ENCODE peak calls at places on chromosomes 1 and 21, in five cellular contexts. Z is tibial artery, P is endothelial cell of umbilical vein, I is mesendoderm, S is left ventricle myocardium inferior. W is an unnamed sample. For H3K4me1, the result is how much of the 10 kb centered on the place peaks cover.

GRCh38 chr21:41973861-41974751 is 20.3 kb upstream of the C2CD2 start:
- DNase-seq in P (peak), I (peak), S (peak), Z (no peak), W (peak)

GRCh38 chr1:29488794-29489309 is 252.5 kb downstream of the PTPRU start:
- DNase-seq in P (no peak), Z (peak), I (no peak), S (no peak), W (no peak)

GRCh38 chr1:175604598-175604997 is 138.8 kb downstream of the TNR start:
- DNase-seq in I (no peak), P (no peak), S (no peak), Z (no peak), W (no peak)

GRCh38 chr1:77859248-77859647 is 29.2 kb upstream of the NEXN start:
- DNase-seq in Z (no peak), P (no peak), S (no peak), I (no peak), W (no peak)

GRCh38 chr21:15557925-15558324 is 171.9 kb upstream of the USP25 start:
- DNase-seq in Z (no peak), S (no peak), P (no peak), I (peak), W (no peak)

GRCh38 chr21:25350056-25350455 is 257.2 kb downstream of the MRPL39 start:
- DNase-seq in Z (no peak), P (peak), S (no peak), I (peak), W (no peak)

GRCh38 chr1:108609483-108610066 is 49.7 kb downstream of the EEIG2 start:
- DNase-seq in P (no peak), Z (no peak), S (no peak), I (no peak), W (peak)

GRCh38 chr1:228162286-228163003 is 3.2 kb upstream of the IBA57 start:
- DNase-seq in I (peak), S (peak), P (peak), Z (no peak), W (peak)

GRCh38 chr1:11783556-11783955 is 21.6 kb downstream of the C1orf167 start:
- DNase-seq in I (no peak), Z (no peak), S (no peak), P (no peak), W (no peak)

GRCh38 chr1:205973377-205974232 is 29.6 kb downstream of the RAB7B start:
- DNase-seq in I (no peak), Z (no peak), S (no peak), P (no peak), W (no peak)

GRCh38 chr1:28565040-28565439 is 12.2 kb downstream of the TRNAU1AP start:
- DNase-seq in S (no peak), P (no peak), I (no peak), Z (no peak), W (no peak)

GRCh38 chr1:222926566-222926965 is 111.7 kb downstream of the DISP1 start:
- DNase-seq in I (peak), Z (no peak), S (no peak), P (no peak), W (no peak)

GRCh38 chr1:152904688-152905440 is 3.5 kb upstream of the IVL start:
- DNase-seq in P (no peak), I (no peak), Z (no peak), S (no peak), W (no peak)

GRCh38 chr1:186476306-186477040 is 15.6 kb upstream of the PDC start:
- DNase-seq in I (no peak), Z (no peak), P (peak), S (no peak), W (no peak)

GRCh38 chr1:186093437-186093836 is 281.6 kb downstream of the TPR start:
- DNase-seq in Z (no peak), I (no peak), S (no peak), P (peak), W (peak)

GRCh38 chr1:113388621-113389355 is 1.5 kb upstream of the MAGI3 start:
- DNase-seq in Z (no peak), P (peak), I (peak), S (no peak), W (no peak)

GRCh38 chr1:40300651-40301050 is 16.4 kb downstream of the COL9A2 start:
- DNase-seq in I (no peak), Z (no peak), P (no peak), S (no peak), W (no peak)

GRCh38 chr1:226475112-226475511 is 67.2 kb upstream of the PARP1 start:
- DNase-seq in S (no peak), I (no peak), Z (no peak), P (no peak), W (no peak)

GRCh38 chr1:226700861-226701260 is 38.2 kb downstream of the ITPKB start:
- DNase-seq in Z (no peak), S (no peak), I (no peak), P (no peak), W (no peak)

GRCh38 chr1:222369991-222370910 is 177.7 kb downstream of the HHIPL2 start:
- DNase-seq in Z (no peak), P (no peak), S (no peak), I (peak), W (no peak)

GRCh38 chr1:94617139-94617805 is 75.7 kb upstream of the F3 start:
- DNase-seq in S (no peak), Z (no peak), I (no peak), P (no peak), W (no peak)

DNA sequence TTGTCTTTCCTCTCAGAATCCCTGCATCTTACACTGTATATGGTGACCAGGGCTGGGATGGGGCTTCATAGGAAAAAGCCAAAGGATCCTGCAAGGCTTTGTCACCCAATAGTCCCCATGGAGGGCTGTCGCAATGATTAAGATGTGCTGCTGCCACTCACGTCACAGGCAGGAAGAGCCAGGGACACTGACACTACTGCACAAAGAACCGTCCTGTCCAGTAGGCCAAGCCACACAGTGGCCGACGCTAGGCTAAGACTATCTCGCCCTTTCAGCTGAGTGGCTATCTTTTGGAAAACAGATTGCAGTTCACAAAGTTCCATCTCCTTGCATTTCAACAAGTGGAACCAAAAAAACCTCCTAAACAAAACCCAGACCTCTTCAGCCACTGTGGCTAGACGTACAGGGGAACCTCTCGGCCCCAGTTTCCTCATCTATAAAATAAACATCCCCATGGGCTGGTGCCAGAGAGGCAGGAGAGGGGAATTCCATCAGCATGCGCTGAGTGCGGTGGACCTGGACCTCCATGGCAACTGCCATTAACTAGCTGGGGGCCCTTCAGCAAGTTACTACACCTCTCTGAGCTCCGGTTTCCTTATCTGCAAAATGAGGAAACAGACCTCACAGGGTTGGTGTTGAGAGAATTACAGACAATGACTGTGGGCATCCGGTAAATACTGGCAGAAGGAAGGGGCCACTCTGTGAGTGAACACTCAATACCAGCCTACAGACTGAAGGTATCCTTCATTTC is 8.7 kb downstream of the CAPZB start:
- DNase-seq in I (no peak), P (peak), Z (no peak), S (no peak), W (no peak)
- H3K4me1 ChIP-seq in I (under half), P (under half), Z (half or more), S (half or more), W (under half)

GRCh38 chr1:27000817-27001460 is 7.4 kb downstream of the TRNP1 start:
- DNase-seq in S (no peak), I (peak), P (peak), Z (peak), W (no peak)

GRCh38 chr1:26996665-26997064 is 3.2 kb downstream of the TRNP1 start:
- DNase-seq in P (no peak), S (no peak), I (no peak), Z (no peak), W (no peak)

GRCh38 chr1:27000092-27000816 is 6.8 kb downstream of the TRNP1 start:
- DNase-seq in I (peak), S (no peak), P (no peak), Z (no peak), W (no peak)

GRCh38 chr1:26999440-26999987 is 6.0 kb downstream of the TRNP1 start:
- DNase-seq in I (peak), Z (peak), S (peak), P (peak), W (peak)

DNA sequence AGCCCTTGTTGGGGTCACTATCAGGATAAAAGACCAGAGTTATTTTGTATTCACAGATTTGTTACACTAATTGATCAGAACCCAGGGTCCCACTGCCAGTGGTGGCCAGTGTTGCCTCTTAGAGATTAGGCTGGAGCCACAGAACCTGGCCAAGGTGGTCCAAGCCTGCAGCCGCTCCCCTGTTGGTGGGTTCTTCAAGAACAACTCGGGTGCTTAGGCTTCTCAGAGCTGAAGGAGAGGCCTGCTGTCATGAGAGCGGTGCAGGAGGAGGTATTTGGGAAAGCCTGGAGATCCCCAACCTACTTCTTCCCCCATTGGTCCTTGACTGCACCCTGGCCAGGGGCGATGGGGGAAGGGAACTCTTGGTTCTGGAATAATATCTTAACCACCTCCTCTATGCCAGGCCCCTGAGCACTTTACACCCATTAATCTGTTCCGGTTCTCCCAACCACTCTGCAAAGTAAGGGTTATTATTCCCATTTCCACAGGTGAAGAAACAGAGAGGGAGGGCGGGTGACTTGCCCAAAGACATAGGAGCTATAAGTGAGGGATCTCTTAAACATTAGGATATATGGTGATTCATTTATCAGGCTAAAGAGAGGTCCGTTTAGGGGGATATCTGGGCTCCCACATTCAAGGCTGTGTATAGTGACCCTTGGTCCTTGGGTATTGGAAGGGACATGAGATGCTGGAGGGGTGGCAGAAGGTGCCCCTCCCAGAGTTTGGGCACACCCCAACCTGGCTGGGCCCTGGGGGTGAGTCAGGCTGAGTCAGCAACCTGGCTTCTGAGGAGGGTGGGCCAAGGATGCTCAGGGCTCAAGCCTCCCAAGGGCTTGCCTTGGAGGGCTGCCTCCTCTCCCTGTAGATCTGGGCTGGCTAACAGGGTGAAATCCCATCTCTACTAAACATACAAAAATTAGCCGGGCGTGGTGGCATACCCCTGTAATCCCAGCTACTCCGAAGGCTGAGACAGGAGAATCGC is 5.1 kb downstream of the TRNP1 start:
- DNase-seq in S (no peak), Z (no peak), I (peak), P (no peak), W (no peak)
- H3K4me1 ChIP-seq in S (half or more), Z (half or more), I (under half), P (under half), W (under half)

GRCh38 chr1:183830389-183830788 is 25.5 kb downstream of the RGL1 start:
- DNase-seq in S (no peak), I (no peak), Z (no peak), P (no peak), W (no peak)
- H3K4me1 ChIP-seq in S (under half), I (under half), Z (under half), P (under half), W (under half)

GRCh38 chr1:200143347-200143746 is 115.8 kb downstream of the NR5A2 start:
- DNase-seq in Z (no peak), P (no peak), S (no peak), I (no peak), W (no peak)
- H3K4me1 ChIP-seq in Z (under half), P (under half), S (under half), I (under half), W (under half)

DNA sequence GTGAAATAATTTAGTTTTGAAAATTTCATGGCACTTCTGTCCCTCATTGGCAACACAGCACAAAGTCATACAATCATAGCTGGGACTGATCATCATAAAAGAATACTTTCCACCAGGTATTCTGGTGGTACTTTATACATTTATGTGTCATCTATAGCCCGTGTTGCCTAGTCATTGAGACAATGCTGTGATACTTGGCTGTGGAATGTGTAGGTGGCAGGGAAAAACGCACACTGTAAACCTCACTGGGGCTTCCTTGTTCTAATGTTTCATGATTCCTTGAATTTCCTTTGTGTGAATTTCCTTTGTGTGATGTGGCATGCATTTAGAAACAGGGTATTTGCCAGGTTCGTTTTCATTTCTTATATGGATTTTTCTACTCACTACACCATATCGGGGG is 118.3 kb downstream of the FMN2 start:
- DNase-seq in S (no peak), Z (no peak), I (no peak), P (no peak), W (no peak)
- H3K4me1 ChIP-seq in S (under half), Z (under half), I (under half), P (under half), W (under half)

GRCh38 chr1:233112184-233113008 is 162.0 kb downstream of the NTPCR start:
- DNase-seq in Z (no peak), I (peak), P (no peak), S (no peak), W (no peak)
- H3K4me1 ChIP-seq in Z (under half), I (under half), P (under half), S (under half), W (under half)

DNA sequence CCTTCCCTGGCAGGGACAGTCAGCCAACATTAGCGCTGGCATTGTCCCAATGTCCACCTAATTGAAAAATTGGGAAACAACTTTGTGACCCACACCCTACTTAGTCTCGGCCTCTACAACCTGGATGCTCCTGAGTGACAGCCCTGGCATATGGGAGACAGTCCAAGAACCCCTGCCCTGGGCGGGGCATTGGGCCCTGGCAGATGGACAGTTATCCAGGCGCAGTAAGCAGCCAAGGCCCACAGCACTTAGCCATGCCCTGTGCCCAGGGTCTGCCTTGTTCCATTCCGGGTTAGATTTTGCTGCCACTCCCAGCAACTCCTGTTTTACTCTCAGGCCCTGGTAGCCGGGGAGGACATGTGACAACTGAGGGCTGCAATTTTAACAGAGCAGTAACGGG is 50.3 kb downstream of the NFASC start:
- DNase-seq in I (peak), Z (no peak), P (no peak), S (no peak), W (no peak)
- H3K4me1 ChIP-seq in I (under half), Z (under half), P (under half), S (under half), W (under half)

DNA sequence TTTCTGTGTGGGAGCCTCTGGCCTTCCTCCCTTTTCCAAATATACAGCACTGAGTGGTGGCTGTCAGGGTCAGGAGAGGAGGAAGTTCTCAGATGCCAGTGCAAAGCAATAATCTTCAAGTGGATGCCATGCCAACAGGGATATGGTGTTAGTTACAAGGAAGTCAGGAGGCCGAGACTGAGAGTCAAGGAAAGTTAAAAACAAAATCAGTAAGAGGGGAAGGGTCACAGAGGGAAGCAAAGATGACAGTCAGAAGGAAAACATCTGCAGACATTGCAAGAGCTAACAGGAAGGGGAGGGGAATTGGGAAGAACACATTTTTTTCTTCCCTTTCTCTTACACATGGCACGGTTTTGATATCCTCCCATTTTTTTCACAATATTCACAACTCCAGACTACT is 691.4 kb downstream of the ADGRL2 start:
- DNase-seq in S (no peak), I (no peak), Z (no peak), P (no peak), W (no peak)
- H3K4me1 ChIP-seq in S (under half), I (under half), Z (under half), P (under half), W (under half)

GRCh38 chr21:38915546-38915945 is 109.8 kb downstream of the ETS2 start:
- DNase-seq in P (no peak), Z (no peak), S (no peak), I (no peak), W (no peak)

GRCh38 chr21:38914531-38915385 is 109.0 kb downstream of the ETS2 start:
- DNase-seq in S (no peak), Z (no peak), I (no peak), P (no peak), W (no peak)

GRCh38 chr21:38917045-38917774 is 111.5 kb downstream of the ETS2 start:
- DNase-seq in S (no peak), P (no peak), I (no peak), Z (no peak), W (no peak)

GRCh38 chr21:38914071-38914491 is 108.4 kb downstream of the ETS2 start:
- DNase-seq in Z (no peak), P (no peak), S (no peak), I (no peak), W (no peak)

DNA sequence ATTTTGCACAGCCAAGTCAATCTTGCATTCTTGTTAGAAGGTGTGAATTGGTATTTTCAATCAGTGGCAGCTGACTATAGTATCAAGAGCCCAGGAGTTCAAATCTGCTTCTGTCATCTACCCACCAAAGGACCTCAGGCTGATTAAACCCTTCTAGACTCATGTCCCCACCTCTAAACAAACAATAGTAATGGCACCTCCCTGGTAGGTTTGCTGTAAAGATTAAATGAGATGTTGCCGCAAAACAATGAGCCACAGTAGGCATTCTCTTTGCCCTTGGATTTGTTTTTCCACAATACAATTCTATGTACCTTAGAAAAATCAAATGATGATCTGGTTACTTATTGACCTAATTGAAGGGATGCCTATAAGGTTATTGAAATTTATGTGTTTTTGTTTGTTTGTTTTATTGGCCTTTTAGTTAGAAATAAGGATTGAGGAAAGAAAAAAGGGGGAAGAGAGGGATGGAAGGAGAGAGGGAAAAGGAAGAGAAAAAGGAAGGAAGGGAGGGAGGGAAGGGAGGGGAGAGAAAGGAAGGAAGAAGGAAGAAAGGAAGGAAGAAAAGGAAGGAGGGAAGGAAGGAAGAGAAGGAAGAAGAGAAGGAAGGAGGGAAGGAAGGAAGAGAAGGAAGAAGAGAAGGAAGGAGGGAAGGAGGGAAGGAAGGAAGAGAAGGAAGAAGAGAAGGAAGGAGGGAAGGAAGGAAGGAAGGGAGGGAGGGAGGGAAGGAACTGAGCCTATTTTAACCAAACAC is 110.7 kb downstream of the ETS2 start:
- DNase-seq in P (no peak), S (no peak), I (peak), Z (no peak), W (no peak)
- H3K4me1 ChIP-seq in P (under half), S (under half), I (under half), Z (under half), W (under half)

DNA sequence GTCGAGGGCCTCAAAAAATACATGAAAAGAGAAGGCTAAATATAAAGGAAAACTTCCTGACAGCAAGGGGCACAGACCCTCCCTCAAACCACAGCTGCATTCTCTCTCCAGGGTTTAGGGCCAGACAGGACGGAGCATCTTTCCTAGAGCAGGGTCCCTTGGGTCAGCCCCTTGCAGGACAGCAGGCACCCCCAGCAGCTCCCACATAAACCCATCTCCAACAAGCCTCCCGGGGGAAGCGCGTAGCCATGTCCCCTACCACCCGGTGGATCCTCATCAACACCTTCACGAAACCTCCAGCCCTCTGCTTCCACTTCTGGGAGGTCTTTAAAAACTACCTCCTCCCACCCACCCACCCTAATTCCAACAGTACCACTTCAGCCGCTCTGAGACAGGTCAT is 59.5 kb downstream of the CD46 start:
- DNase-seq in S (no peak), Z (peak), I (no peak), P (no peak), W (no peak)
- H3K4me1 ChIP-seq in S (half or more), Z (half or more), I (under half), P (under half), W (half or more)

W was measured in heart left ventricle.